ENCODE peak calls at places on chromosomes 1 and 21, in six cellular contexts. G is K562, P is GM23338, O is breast epithelium, L is SK-N-SH, X is HCT116. F is an unnamed sample.

GRCh38 chr1:151290709-151291303 is 8.7 kb downstream of the ZNF687 start:
- DNase-seq in X (no peak), L (no peak), O (no peak), P (no peak), G (no peak), F (no peak)

GRCh38 chr21:30680586-30680985 is 37.9 kb downstream of the KRTAP20-3 start:
- DNase-seq in O (no peak), G (no peak), P (no peak), L (no peak), X (no peak), F (no peak)

GRCh38 chr1:88867743-88868521 is 23.4 kb downstream of the GTF2B start:
- DNase-seq in X (no peak), O (no peak), P (no peak), G (no peak), L (no peak), F (no peak)

GRCh38 chr1:48776400-48777218 is at the start of gene BEND5:
- DNase-seq in P (peak), O (peak), L (peak), X (no peak), G (no peak), F (peak)

GRCh38 chr1:209652873-209653401 is 712 bp upstream of the LAMB3 start:
- DNase-seq in P (peak), L (no peak), G (peak), O (peak), X (peak), F (peak)

GRCh38 chr1:245225267-245225666 is 70.5 kb downstream of the KIF26B start:
- DNase-seq in G (no peak), P (no peak), X (no peak), L (no peak), O (no peak), F (no peak)

GRCh38 chr1:198650506-198650905 is 11.7 kb downstream of the PTPRC start:
- DNase-seq in O (no peak), L (no peak), X (no peak), P (no peak), G (no peak), F (no peak)

GRCh38 chr1:68322837-68323687 is 90.7 kb upstream of the WLS start:
- DNase-seq in L (peak), P (no peak), G (no peak), X (peak), O (peak), F (no peak)

GRCh38 chr1:168234846-168235547 is 9.2 kb downstream of the SFT2D2 start:
- DNase-seq in P (peak), O (no peak), X (peak), G (peak), L (peak), F (no peak)

GRCh38 chr1:97258597-97258996 is 537.0 kb downstream of the PTBP2 start:
- DNase-seq in P (no peak), L (no peak), X (no peak), O (no peak), G (no peak), F (no peak)

GRCh38 chr1:7710859-7711258 is 60.2 kb upstream of the VAMP3 start:
- DNase-seq in G (no peak), P (no peak), X (no peak), O (no peak), L (no peak), F (no peak)

GRCh38 chr1:89820423-89821321 is at the start of gene LRRC8D:
- DNase-seq in P (peak), G (peak), X (peak), L (peak), O (peak), F (peak)

GRCh38 chr1:53617382-53618217 is 121.4 kb downstream of the GLIS1 start:
- DNase-seq in X (no peak), G (no peak), O (no peak), L (no peak), P (no peak), F (no peak)

GRCh38 chr1:47555841-47556616 is 118.2 kb downstream of the FOXD2 start:
- DNase-seq in O (no peak), X (no peak), L (no peak), P (peak), G (no peak), F (no peak)

GRCh38 chr1:193458628-193459027 is 272.2 kb upstream of the B3GALT2 start:
- DNase-seq in L (no peak), X (no peak), P (no peak), G (no peak), O (no peak), F (no peak)

GRCh38 chr1:231776006-231776707 is 149.6 kb downstream of the DISC1 start:
- DNase-seq in X (no peak), L (no peak), P (no peak), O (no peak), G (no peak), F (no peak)

GRCh38 chr1:200739499-200740290 is 1.0 kb downstream of the CAMSAP2 start:
- DNase-seq in X (no peak), P (peak), G (peak), O (peak), L (no peak), F (peak)

GRCh38 chr1:12597792-12598191 is 20.2 kb downstream of the DHRS3 start:
- DNase-seq in O (peak), X (no peak), P (no peak), L (no peak), G (no peak), F (peak)

GRCh38 chr1:45013551-45014209 is 1.6 kb downstream of the UROD start:
- DNase-seq in X (no peak), L (no peak), O (no peak), P (no peak), G (no peak), F (no peak)

GRCh38 chr1:207825719-207826556 is 74.1 kb downstream of the CD46 start:
- DNase-seq in G (peak), P (no peak), X (no peak), L (no peak), O (peak), F (no peak)

GRCh38 chr1:113958691-113959090 is 20.6 kb upstream of the OLFML3 start:
- DNase-seq in X (no peak), O (no peak), G (no peak), L (no peak), P (no peak), F (no peak)

GRCh38 chr1:118898702-118899101 is 89.4 kb downstream of the TBX15 start:
- DNase-seq in G (no peak), P (no peak), O (no peak), L (no peak), X (no peak), F (no peak)

GRCh38 chr1:214525535-214526019 is 25.8 kb downstream of the PTPN14 start:
- DNase-seq in P (no peak), G (no peak), L (no peak), X (no peak), O (no peak), F (no peak)

GRCh38 chr1:209584186-209584776 is 767 bp downstream of the CAMK1G start:
- DNase-seq in P (no peak), G (no peak), X (no peak), O (no peak), L (no peak), F (no peak)

GRCh38 chr1:230536641-230537155 is 105.6 kb upstream of the COG2 start:
- DNase-seq in L (no peak), O (no peak), P (no peak), X (no peak), G (no peak), F (no peak)

GRCh38 chr1:94653454-94653853 is 111.9 kb upstream of the F3 start:
- DNase-seq in X (no peak), O (no peak), P (no peak), G (no peak), L (no peak), F (no peak)

GRCh38 chr1:202835548-202836072 is 24.9 kb downstream of the PCAT6 start:
- DNase-seq in G (no peak), P (no peak), O (no peak), X (no peak), L (peak), F (no peak)

GRCh38 chr1:11414921-11415538 is 63.9 kb upstream of the DISP3 start:
- DNase-seq in L (no peak), O (no peak), G (no peak), X (no peak), P (no peak), F (no peak)

GRCh38 chr1:234114648-234115307 is 210.3 kb downstream of the SLC35F3 start:
- DNase-seq in P (peak), O (peak), X (peak), L (peak), G (peak), F (peak)

GRCh38 chr1:39666772-39667171 is 5.1 kb downstream of the NT5C1A start:
- DNase-seq in X (no peak), G (no peak), P (no peak), O (no peak), L (no peak), F (no peak)

GRCh38 chr1:2233997-2234761 is 6.1 kb downstream of the SKI start:
- DNase-seq in G (no peak), O (peak), P (peak), X (no peak), L (no peak), F (peak)

GRCh38 chr1:212858461-212859265 is 588 bp downstream of the FLVCR1 start:
- DNase-seq in X (no peak), L (no peak), O (peak), G (no peak), P (peak), F (peak)

DNA sequence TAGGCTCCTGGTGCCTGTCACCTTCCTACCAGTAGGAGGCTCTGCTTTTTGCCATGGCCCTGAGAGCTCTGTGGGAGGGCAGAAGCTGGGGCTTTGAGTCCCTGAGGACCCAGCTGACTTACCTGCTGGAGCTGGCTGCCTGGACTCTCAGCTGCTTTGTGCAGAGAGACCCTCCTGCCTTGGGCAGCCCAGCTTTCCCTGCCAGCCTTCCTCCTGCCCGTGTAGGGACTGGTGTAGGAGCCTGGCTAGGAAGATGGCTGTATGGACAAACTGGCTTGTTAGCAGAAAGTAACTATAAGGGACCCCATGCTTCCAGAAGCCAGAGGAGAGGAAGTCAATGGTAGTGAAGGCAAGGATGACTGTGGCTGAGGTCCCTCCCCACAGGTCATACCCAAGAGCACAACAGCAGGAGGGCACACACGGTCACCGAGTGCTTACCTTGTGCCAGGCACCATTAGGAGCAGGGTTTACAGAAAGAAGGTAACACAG is 9.7 kb upstream of the CELSR2 start:
- DNase-seq in P (peak), O (no peak), L (peak), G (peak), X (no peak), F (no peak)
- TF ChIP-seq POLR2AphosphoS5 in P (peak), O (no peak), L (no peak), G (no peak), X (no peak), F (no peak)

DNA sequence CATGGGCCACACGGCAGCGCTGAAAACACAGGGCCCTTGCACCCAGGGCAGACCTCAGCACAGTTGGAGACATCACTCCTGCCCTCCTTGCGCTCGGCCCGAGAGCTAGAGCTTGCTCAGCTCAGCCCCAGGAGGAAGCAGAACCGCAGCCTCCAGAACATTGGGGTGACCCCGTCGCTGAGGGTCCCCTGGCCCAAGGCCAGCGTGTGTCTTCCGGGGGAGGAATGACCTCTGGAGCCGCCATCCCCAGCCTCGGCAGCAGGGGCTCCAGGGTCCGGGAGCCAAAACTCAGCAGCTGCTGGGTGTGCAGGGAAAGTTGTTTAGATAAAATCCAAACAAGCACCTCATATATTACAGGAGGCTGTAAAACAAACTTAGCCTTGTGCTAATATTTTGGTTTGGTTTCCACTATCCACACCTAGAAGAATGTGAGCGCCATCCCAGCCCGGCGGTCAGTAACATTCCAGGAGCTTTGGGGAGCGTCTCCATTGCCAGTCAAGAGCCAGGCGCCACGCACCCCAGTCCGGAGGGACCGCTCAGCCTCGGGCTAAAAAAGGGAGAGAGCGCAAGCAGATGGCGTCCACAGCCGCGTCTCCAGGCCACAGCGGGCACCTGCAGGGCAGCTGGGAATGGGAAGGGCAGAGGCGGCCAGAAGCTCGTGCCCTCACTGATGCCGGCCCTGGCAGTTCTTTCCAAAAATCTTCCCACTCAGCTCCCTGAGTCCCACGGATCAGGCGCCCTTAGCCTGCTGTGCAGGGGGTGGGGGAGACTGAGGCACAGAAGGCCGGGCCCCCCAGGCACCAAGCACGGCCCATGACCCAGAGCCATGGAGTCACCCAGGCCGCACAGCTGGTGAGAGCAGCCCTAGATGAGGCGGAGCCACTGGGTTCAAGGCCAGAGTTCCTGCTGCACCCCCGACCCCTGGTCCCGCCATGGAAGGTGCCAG is 52.0 kb downstream of the SLX9 start:
- DNase-seq in X (no peak), G (no peak), O (no peak), P (no peak), L (no peak), F (no peak)
- TF ChIP-seq POLR2AphosphoS5 in X (no peak), G (no peak), O (no peak), P (no peak), L (no peak), F (no peak)

DNA sequence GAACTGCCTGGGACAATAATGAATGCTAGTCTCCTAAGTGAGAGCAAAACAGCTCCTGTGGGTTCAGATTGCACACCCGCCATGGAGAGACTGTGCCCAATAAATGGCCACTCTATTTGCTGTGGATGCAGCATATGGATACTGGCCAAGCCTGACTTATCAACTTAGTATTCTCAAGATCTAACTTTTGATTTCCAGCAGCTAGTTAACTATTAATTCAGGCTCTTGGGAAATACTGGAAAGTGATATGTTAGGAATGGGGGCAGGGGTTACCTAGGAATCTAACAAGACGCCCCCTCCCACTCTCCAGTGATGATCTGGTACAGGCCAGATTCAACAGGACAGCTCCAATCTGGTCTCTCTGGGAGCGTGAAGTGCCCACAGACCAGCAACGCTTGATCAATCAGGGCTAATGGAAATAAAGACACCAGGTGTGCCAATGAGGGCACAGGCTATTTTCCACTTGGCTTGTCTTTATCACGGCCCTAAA is 123.6 kb upstream of the IFFO2 start:
- DNase-seq in P (no peak), X (no peak), O (no peak), L (no peak), G (no peak), F (peak)
- TF ChIP-seq POLR2AphosphoS5 in P (no peak), X (no peak), O (no peak), L (no peak), G (no peak), F (peak)

GRCh38 chr1:43453442-43454269 is at the start of gene HYI:
- DNase-seq in O (peak), X (peak), G (peak), P (peak), L (peak), F (peak)
- TF ChIP-seq POLR2AphosphoS5 in O (peak), X (peak), G (no peak), P (peak), L (peak), F (peak)

GRCh38 chr21:14492890-14493289 is 53.2 kb downstream of the SAMSN1 start:
- DNase-seq in X (no peak), L (no peak), O (no peak), G (no peak), P (no peak), F (no peak)
- TF ChIP-seq POLR2AphosphoS5 in X (no peak), L (no peak), O (no peak), G (no peak), P (no peak), F (no peak)

GRCh38 chr1:236421022-236421421 is 26.9 kb downstream of the EDARADD start:
- DNase-seq in G (no peak), P (no peak), O (no peak), L (no peak), X (no peak), F (no peak)

GRCh38 chr1:236419502-236419901 is 25.4 kb downstream of the EDARADD start:
- DNase-seq in L (peak), X (no peak), G (no peak), O (no peak), P (no peak), F (no peak)

GRCh38 chr1:236421850-236422516 is 27.9 kb downstream of the EDARADD start:
- DNase-seq in L (no peak), G (no peak), X (no peak), P (no peak), O (no peak), F (no peak)

GRCh38 chr1:236425031-236425663 is 31.1 kb downstream of the EDARADD start:
- DNase-seq in G (no peak), P (peak), L (no peak), O (no peak), X (no peak), F (no peak)

DNA sequence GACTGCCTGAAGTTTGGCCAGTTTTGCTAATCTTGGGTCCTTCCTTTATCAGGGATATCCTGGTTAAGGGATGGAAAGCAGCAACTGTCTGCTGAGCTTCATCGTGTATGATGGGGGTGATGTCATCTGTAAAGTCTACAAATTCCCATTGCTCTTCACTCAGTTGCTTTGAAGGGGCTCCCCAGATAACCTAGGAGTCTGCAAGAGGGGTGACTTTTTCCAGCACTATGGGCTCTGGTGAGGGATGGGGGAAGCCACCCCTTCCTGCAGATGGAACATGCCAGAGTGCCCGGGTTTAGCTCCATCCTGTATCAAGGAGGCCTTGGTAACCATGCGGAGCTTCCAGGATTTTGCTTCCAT is 28.4 kb downstream of the EDARADD start:
- DNase-seq in O (no peak), X (no peak), G (no peak), L (no peak), P (no peak), F (no peak)
- TF ChIP-seq POLR2AphosphoS5 in O (no peak), X (no peak), G (no peak), L (no peak), P (no peak), F (no peak)

GRCh38 chr1:24725209-24725651 is 20.0 kb upstream of the CLIC4 start:
- DNase-seq in L (no peak), P (peak), O (no peak), G (no peak), X (no peak), F (no peak)

GRCh38 chr1:24721533-24721932 is 23.7 kb upstream of the CLIC4 start:
- DNase-seq in O (no peak), G (no peak), P (no peak), L (no peak), X (no peak), F (no peak)

GRCh38 chr1:24726741-24727140 is 18.5 kb upstream of the CLIC4 start:
- DNase-seq in G (no peak), L (no peak), P (no peak), O (no peak), X (no peak), F (no peak)

GRCh38 chr1:24727490-24728214 is 17.6 kb upstream of the CLIC4 start:
- DNase-seq in O (peak), G (no peak), L (no peak), P (no peak), X (no peak), F (no peak)

GRCh38 chr1:24724345-24725208 is 20.7 kb upstream of the CLIC4 start:
- DNase-seq in X (peak), L (no peak), P (peak), G (peak), O (no peak), F (no peak)
- TF ChIP-seq POLR2AphosphoS5 in X (peak), L (no peak), P (no peak), G (no peak), O (no peak), F (no peak)

GRCh38 chr1:220999872-221000863 is 120.9 kb downstream of the HLX start:
- DNase-seq in X (no peak), O (no peak), P (no peak), G (no peak), L (no peak), F (no peak)
- TF ChIP-seq POLR2AphosphoS5 in X (no peak), O (no peak), P (no peak), G (no peak), L (no peak), F (no peak)

F was measured in prostate gland.